ENCODE peak calls at places on chromosome 10, in seven cellular contexts. M is H1, H is GM23248, K is endothelial cell of umbilical vein, C is neuronal stem cell, I is neural progenitor cell, G is HCT116. R is an unnamed sample.

GRCh38 chr10:124704428-124704805 is 39.8 kb downstream of the FAM53B start:
- DNase-seq in M (no peak), H (no peak), K (no peak), C (no peak), I (no peak), G (no peak), R (no peak)

GRCh38 chr10:3720228-3721019 is 64.6 kb downstream of the KLF6 start:
- DNase-seq in M (no peak), H (peak), K (peak), C (no peak), I (no peak), G (no peak), R (peak)

GRCh38 chr10:43728425-43728824 is 79.7 kb upstream of the ZNF32 start:
- DNase-seq in M (no peak), H (no peak), K (no peak), C (no peak), I (no peak), G (no peak), R (no peak)

GRCh38 chr10:76543655-76544054 is 1094.0 kb downstream of the KCNMA1 start:
- DNase-seq in M (no peak), H (peak), K (peak), C (no peak), I (no peak), G (no peak), R (peak)

GRCh38 chr10:43094091-43094484 is 17.2 kb downstream of the RET start:
- DNase-seq in M (no peak), H (no peak), K (no peak), C (no peak), I (no peak), G (no peak), R (no peak)

GRCh38 chr10:96863922-96864543 is 31.9 kb downstream of the LCOR start:
- DNase-seq in M (no peak), H (peak), K (peak), C (no peak), I (no peak), G (peak), R (no peak)

GRCh38 chr10:69056129-69056528 is 31.8 kb upstream of the SRGN start:
- DNase-seq in M (no peak), H (peak), K (no peak), C (no peak), I (no peak), G (no peak), R (no peak)

GRCh38 chr10:31929986-31930675 is 1.5 kb upstream of the ARHGAP12 start:
- DNase-seq in M (no peak), H (peak), K (peak), C (no peak), I (no peak), G (no peak), R (peak)

GRCh38 chr10:86665218-86665607 is 3.1 kb upstream of the LDB3 start:
- DNase-seq in M (no peak), H (no peak), K (no peak), C (no peak), I (no peak), G (no peak), R (no peak)

GRCh38 chr10:6701289-6701688 is 121.2 kb upstream of the PRKCQ start:
- DNase-seq in M (no peak), H (no peak), K (peak), C (no peak), I (peak), G (no peak), R (no peak)

GRCh38 chr10:52961298-52961697 is 188.7 kb upstream of the MBL2 start:
- DNase-seq in M (no peak), H (no peak), K (no peak), C (no peak), I (no peak), G (no peak), R (peak)

GRCh38 chr10:88064608-88065383 is 201.4 kb downstream of the PTEN start:
- DNase-seq in M (no peak), H (peak), K (no peak), C (no peak), I (no peak), G (no peak), R (peak)

GRCh38 chr10:929965-930364 is 1.5 kb downstream of the LARP4B start:
- DNase-seq in M (no peak), H (peak), K (no peak), C (no peak), I (no peak), G (no peak), R (no peak)

GRCh38 chr10:113087082-113088029 is 137.3 kb downstream of the TCF7L2 start:
- DNase-seq in M (peak), H (peak), K (peak), C (no peak), I (no peak), G (peak), R (peak)

GRCh38 chr10:101287922-101288638 is 58.8 kb upstream of the LBX1 start:
- DNase-seq in M (no peak), H (no peak), K (peak), C (no peak), I (peak), G (peak), R (peak)

GRCh38 chr10:110151871-110152270 is 55.5 kb upstream of the MXI1 start:
- DNase-seq in M (no peak), H (no peak), K (no peak), C (peak), I (peak), G (no peak), R (no peak)

GRCh38 chr10:99768430-99769011 is 13.9 kb upstream of the ABCC2 start:
- DNase-seq in M (no peak), H (peak), K (no peak), C (no peak), I (peak), G (no peak), R (no peak)

GRCh38 chr10:100185364-100186252 is at the start of gene ERLIN1:
- DNase-seq in M (peak), H (peak), K (peak), C (peak), I (peak), G (peak), R (peak)

GRCh38 chr10:121835376-121835775 is 92.5 kb downstream of the ATE1 start:
- DNase-seq in M (no peak), H (no peak), K (no peak), C (no peak), I (no peak), G (no peak), R (no peak)

GRCh38 chr10:8638088-8638672 is 583.7 kb downstream of the GATA3 start:
- DNase-seq in M (no peak), H (no peak), K (no peak), C (no peak), I (no peak), G (no peak), R (no peak)

GRCh38 chr10:7896297-7896696 is 78.0 kb downstream of the TAF3 start:
- DNase-seq in M (no peak), H (no peak), K (no peak), C (no peak), I (no peak), G (no peak), R (no peak)

GRCh38 chr10:47094636-47095035 is 183.4 kb downstream of the PTPN20 start:
- DNase-seq in M (no peak), H (no peak), K (no peak), C (no peak), I (no peak), G (no peak), R (no peak)

GRCh38 chr10:13769926-13770325 is 183.2 kb downstream of the PRPF18 start:
- DNase-seq in M (no peak), H (peak), K (no peak), C (no peak), I (no peak), G (no peak), R (peak)

GRCh38 chr10:60400366-60400765 is 10.7 kb upstream of the ANK3 start:
- DNase-seq in M (no peak), H (no peak), K (no peak), C (no peak), I (no peak), G (no peak), R (no peak)

GRCh38 chr10:17637869-17638268 is 6.1 kb upstream of the STAM start:
- DNase-seq in M (no peak), H (no peak), K (no peak), C (no peak), I (no peak), G (no peak), R (no peak)

GRCh38 chr10:80136134-80136571 is 3.6 kb downstream of the PLAC9 start:
- DNase-seq in M (no peak), H (peak), K (peak), C (no peak), I (no peak), G (no peak), R (peak)

GRCh38 chr10:80131499-80131901 is 1.0 kb upstream of the PLAC9 start:
- DNase-seq in M (no peak), H (peak), K (no peak), C (no peak), I (peak), G (no peak), R (no peak)

GRCh38 chr10:80137031-80137712 is 4.6 kb downstream of the PLAC9 start:
- DNase-seq in M (no peak), H (peak), K (no peak), C (no peak), I (peak), G (no peak), R (peak)

GRCh38 chr10:80133221-80133620 is 691 bp downstream of the PLAC9 start:
- DNase-seq in M (no peak), H (peak), K (no peak), C (no peak), I (no peak), G (no peak), R (peak)

GRCh38 chr10:80132299-80133139 is at the start of gene PLAC9:
- DNase-seq in M (no peak), H (peak), K (no peak), C (peak), I (peak), G (no peak), R (peak)
- H3K4me3 ChIP-seq in M (peak), H (peak), K (peak), C (peak), I (peak), G (no peak), R (peak)

GRCh38 chr10:119253433-119254174 is 46.2 kb downstream of the GRK5 start:
- DNase-seq in M (no peak), H (peak), K (peak), C (no peak), I (peak), G (peak), R (peak)
- H3K9ac ChIP-seq in M (no peak), H (peak), K (peak), C (no peak), I (no peak), G (peak), R (peak)

DNA sequence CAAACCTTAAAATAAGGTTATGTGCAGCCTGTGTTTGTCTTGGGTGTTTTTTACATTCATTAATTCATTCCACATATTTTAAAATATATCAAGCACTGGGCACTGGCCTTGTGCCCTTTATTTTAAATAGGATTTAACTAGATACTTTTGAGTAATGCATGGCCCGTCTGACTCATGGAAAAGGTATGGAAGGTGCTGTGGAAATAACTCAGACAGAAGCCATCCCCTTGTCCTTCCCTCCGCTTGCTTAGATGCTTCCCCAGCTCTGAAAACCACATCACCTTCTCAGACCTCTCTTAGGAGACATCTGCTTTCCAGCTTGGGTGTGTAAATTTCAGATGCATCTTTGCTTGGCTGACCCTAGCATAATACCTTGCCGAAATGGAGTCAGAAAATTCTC is 30.5 kb downstream of the SLC18A2 start:
- DNase-seq in M (no peak), H (peak), K (no peak), C (no peak), I (no peak), G (peak), R (peak)
- H3K4me2 ChIP-seq in M (no peak), H (no peak), K (no peak), C (no peak), I (no peak), G (peak), R (no peak)

DNA sequence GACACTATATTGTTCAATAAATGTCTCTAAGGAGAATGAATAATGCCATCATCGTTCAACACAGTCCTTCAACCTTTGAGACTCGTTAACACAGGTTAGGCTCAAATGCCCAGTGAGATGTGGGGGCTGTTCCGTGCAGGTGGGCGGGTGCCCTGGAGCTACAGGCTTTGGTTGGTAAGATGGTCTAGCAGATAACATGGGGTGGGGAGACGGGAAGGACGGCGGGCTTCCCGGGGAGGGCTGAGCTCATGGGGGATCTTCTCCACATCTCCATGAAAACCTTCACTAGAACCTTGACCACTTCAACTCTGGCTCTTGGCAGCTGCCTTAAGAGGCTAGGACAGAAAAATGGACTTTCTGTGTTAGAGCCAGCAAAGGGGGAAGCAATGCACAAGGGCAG is 134.1 kb upstream of the TCERG1L start:
- DNase-seq in M (no peak), H (no peak), K (no peak), C (no peak), I (no peak), G (no peak), R (no peak)
- H3K4me3 ChIP-seq in M (no peak), H (no peak), K (no peak), C (no peak), I (no peak), G (no peak), R (no peak)

DNA sequence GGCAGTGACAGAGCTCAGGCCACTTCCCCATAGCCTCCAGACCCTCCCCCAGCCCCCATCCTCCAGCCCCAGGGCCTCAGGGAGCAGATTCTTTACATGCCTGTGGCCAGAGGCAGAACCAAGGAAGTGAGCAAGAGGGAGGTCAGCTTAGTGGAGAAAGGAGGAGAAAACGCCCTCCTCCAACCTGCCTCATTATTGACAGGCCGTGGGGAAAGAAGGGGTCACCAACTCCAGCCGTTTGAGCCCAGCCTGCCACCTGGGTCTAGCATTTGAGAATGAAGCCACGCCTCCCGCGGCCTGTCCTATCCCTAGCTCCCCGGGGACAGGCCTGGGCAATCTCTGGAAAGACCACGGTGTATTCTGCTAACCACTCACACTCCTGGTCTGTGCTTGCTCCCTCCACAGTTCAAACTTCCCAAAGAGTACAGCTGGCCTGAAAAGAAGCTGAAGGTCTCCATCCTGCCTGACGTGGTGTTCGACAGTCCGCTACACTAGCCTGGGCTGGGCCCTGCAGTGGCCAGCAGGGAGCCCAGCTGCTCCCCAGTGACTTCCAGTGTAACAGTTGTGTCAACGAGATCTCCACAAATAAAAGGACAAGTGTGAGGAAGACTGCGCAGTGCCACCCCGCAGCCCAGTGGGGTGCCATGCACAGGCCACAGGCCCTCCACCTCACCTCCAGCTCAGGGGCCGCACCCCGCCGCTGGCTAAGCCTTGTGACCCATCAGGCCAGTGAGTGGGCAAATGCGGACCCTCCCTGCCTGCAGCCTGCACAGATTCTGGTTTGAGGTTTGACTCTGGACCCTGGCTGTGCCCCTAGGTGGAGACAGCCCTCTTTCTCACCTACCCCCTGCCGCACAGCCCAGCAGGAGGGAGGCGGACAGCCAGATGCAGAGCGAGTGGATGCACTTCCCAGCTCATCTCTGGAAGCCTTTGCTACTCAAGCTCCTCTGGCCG is 14.3 kb upstream of the TRIM8 start:
- DNase-seq in M (peak), H (peak), K (peak), C (peak), I (peak), G (no peak), R (peak)
- H3K9ac ChIP-seq in M (no peak), H (peak), K (peak), C (peak), I (no peak), G (peak), R (peak)

DNA sequence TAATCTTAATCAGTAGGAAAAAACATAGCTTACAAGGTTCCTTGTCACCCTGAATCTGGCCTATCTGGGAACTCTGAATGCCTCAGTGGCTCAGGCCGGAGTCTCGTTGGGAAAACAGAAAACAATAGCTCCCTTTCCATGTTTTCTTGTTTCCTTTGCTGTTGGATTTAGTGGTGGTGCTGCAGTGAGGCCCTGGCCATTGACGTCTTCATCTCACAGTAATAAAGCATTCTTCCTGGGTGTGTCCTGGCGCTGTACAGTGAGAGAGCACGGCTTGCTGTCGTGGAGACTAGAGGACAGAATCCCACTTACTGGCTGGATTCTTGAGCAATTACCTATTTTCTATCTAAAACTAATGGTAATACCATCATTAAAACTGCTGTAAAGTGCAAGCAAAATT is 1.3 kb upstream of the SPOCK2 start:
- DNase-seq in M (no peak), H (no peak), K (no peak), C (no peak), I (no peak), G (no peak), R (peak)
- H3K4me2 ChIP-seq in M (peak), H (no peak), K (no peak), C (no peak), I (peak), G (no peak), R (no peak)

DNA sequence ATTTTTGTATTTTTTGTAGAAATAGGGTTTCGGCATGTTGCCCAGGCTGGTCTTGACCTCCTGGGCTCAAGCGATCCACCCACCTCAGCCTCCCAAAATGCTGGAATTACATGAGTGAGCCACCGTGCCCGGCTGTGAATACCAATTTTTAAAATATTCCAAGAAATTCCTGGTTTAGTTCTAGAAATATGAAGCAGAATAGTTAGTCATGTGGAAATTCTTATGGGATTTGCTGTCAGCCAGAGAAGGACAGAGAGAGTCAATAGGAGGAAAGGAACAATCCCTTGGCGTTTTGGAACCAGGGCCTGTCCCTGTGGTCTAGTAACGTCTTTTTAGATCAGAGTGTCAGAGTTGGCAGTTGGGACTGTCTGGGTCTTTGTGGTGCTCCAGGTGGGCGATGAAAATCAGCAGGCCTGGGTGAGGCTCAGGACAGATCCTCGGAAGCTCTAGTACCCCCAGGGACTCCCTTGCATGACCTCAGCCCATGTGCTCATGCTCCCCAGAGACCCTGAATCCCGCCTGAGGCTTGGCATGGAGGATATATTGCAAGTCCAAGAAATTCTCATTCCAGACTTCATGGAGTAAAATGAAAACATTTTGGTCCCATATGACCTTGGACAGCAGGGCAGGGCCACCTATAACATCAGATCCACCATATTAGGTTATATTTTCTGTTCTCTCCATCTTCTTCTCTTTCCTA is 7.8 kb downstream of the NODAL start:
- DNase-seq in M (no peak), H (peak), K (no peak), C (no peak), I (no peak), G (no peak), R (peak)
- H3K4me3 ChIP-seq in M (no peak), H (no peak), K (no peak), C (no peak), I (no peak), G (no peak), R (no peak)

R was measured in fibroblast of lung.